ENCODE peak calls at places on chromosomes 11 and 22, in nine cellular contexts. U is lower lobe of right lung, Q is BJ, M is neuronal stem cell, R is hepatic stellate cell, V is smooth muscle cell of the brain vasculature, W is brain microvascular endothelial cell, T is heart left ventricle, E is mucosa of gallbladder. F is an unnamed sample.

GRCh38 chr11:72768581-72768980 is 16.4 kb upstream of the ARAP1 start:
- DNase-seq in U (no peak), Q (no peak), M (no peak), R (no peak), V (no peak), W (no peak), T (no peak), E (no peak), F (no peak)

GRCh38 chr11:25899761-25900160 is 432.2 kb upstream of the ANO3 start:
- DNase-seq in U (no peak), Q (no peak), M (no peak), R (no peak), V (no peak), W (no peak), T (no peak), E (no peak), F (no peak)

GRCh38 chr22:49624421-49625177 is 203.1 kb downstream of the BRD1 start:
- DNase-seq in U (peak), Q (no peak), M (no peak), R (no peak), V (no peak), W (no peak), T (no peak), E (no peak), F (peak)

GRCh38 chr11:110735431-110736157 is 23.4 kb upstream of the ARHGAP20 start:
- DNase-seq in U (no peak), Q (no peak), M (no peak), R (no peak), V (no peak), W (no peak), T (no peak), E (no peak), F (no peak)

GRCh38 chr11:108906329-108906728 is 241.5 kb downstream of the DDX10 start:
- DNase-seq in U (no peak), Q (no peak), M (no peak), R (no peak), V (peak), W (peak), T (no peak), E (no peak), F (no peak)

GRCh38 chr11:60844045-60844869 is 2.3 kb downstream of the CCDC86 start:
- DNase-seq in U (no peak), Q (no peak), M (no peak), R (peak), V (no peak), W (no peak), T (no peak), E (no peak), F (no peak)

GRCh38 chr11:64789331-64790204 is 11.2 kb upstream of the SF1 start:
- DNase-seq in U (peak), Q (no peak), M (no peak), R (no peak), V (no peak), W (no peak), T (no peak), E (no peak), F (peak)

GRCh38 chr11:72075109-72075508 is 5.2 kb downstream of the NUMA1 start:
- DNase-seq in U (no peak), Q (no peak), M (no peak), R (no peak), V (no peak), W (no peak), T (no peak), E (no peak), F (no peak)

GRCh38 chr11:79423736-79424135 is 17.1 kb downstream of the TENM4 start:
- DNase-seq in U (no peak), Q (no peak), M (no peak), R (no peak), V (no peak), W (no peak), T (no peak), E (no peak), F (no peak)

GRCh38 chr11:27754035-27755017 is 54.1 kb upstream of the BDNF start:
- DNase-seq in U (no peak), Q (peak), M (no peak), R (peak), V (peak), W (peak), T (no peak), E (no peak), F (no peak)

GRCh38 chr11:12005476-12005875 is 3.0 kb downstream of the DKK3 start:
- DNase-seq in U (no peak), Q (peak), M (no peak), R (no peak), V (no peak), W (no peak), T (no peak), E (no peak), F (no peak)

GRCh38 chr22:27420817-27421361 is 380.7 kb downstream of the MN1 start:
- DNase-seq in U (peak), Q (peak), M (no peak), R (peak), V (peak), W (peak), T (peak), E (peak), F (peak)

GRCh38 chr22:39723899-39724351 is 153.4 kb downstream of the CACNA1I start:
- DNase-seq in U (no peak), Q (no peak), M (no peak), R (no peak), V (no peak), W (peak), T (no peak), E (no peak), F (no peak)

GRCh38 chr22:50307891-50308596 is 598 bp upstream of the PLXNB2 start:
- DNase-seq in U (no peak), Q (no peak), M (no peak), R (no peak), V (no peak), W (no peak), T (peak), E (no peak), F (no peak)

GRCh38 chr11:130858215-130858614 is 58.1 kb downstream of the SNX19 start:
- DNase-seq in U (no peak), Q (no peak), M (no peak), R (no peak), V (no peak), W (no peak), T (no peak), E (no peak), F (no peak)

GRCh38 chr22:29947410-29948387 is 64.7 kb downstream of the MTMR3 start:
- DNase-seq in U (no peak), Q (no peak), M (no peak), R (peak), V (no peak), W (no peak), T (no peak), E (no peak), F (no peak)

GRCh38 chr11:29173660-29174062 is 843.2 kb downstream of the KCNA4 start:
- DNase-seq in U (no peak), Q (peak), M (no peak), R (peak), V (no peak), W (peak), T (no peak), E (no peak), F (no peak)

GRCh38 chr11:108927791-108928545 is 263.1 kb downstream of the DDX10 start:
- DNase-seq in U (no peak), Q (no peak), M (no peak), R (no peak), V (no peak), W (no peak), T (no peak), E (no peak), F (no peak)

GRCh38 chr22:49582171-49582570 is 245.5 kb downstream of the BRD1 start:
- DNase-seq in U (no peak), Q (no peak), M (no peak), R (no peak), V (no peak), W (no peak), T (no peak), E (no peak), F (no peak)

GRCh38 chr22:39992088-39992826 is 2.5 kb upstream of the FAM83F start:
- DNase-seq in U (no peak), Q (no peak), M (no peak), R (no peak), V (no peak), W (no peak), T (no peak), E (no peak), F (no peak)